ENCODE peak calls at places on chromosomes 1 and 21, in nine cellular contexts. Q is LoVo; C is thoracic aorta; Y is kidney; R is D721Med; X is activated gamma-delta T cell treated with anti-CD3 and anti-CD28 coated beads, Interleukin-2, amount 50 U/mL, for 16 hours; T is COLO829; V is activated naive CD4-positive, alpha-beta T cell; Z is choroid plexus epithelial cell. B is an unnamed sample.

GRCh38 chr21:46097826-46098286 is at the start of gene COL6A2:
- DNase-seq in Y (peak; percentile 86), T (peak; percentile 20), Z (peak; percentile 59), Q (no peak), X (peak; percentile 29), R (peak; percentile 83), V (peak; percentile 17), C (peak; percentile 15), B (no peak)

GRCh38 chr1:3664700-3665375 is 12.5 kb downstream of the TP73 start:
- DNase-seq in Y (no peak), C (no peak), R (no peak), V (no peak), X (no peak), Z (no peak), Q (no peak), T (no peak), B (no peak)

GRCh38 chr1:171898956-171899355 is 57.7 kb downstream of the DNM3 start:
- DNase-seq in Z (no peak), X (no peak), T (peak; percentile 69), V (no peak), Q (no peak), C (no peak), R (no peak), Y (no peak), B (no peak)

GRCh38 chr1:181763736-181764135 is 280.4 kb downstream of the CACNA1E start:
- DNase-seq in Y (no peak), C (no peak), R (no peak), Q (no peak), Z (no peak), X (no peak), V (no peak), T (no peak), B (no peak)

GRCh38 chr1:118494998-118495397 is 310.0 kb upstream of the SPAG17 start:
- DNase-seq in C (no peak), Z (no peak), X (no peak), Y (no peak), Q (no peak), T (no peak), V (no peak), R (no peak), B (no peak)

GRCh38 chr1:41241748-41242644 is at the start of gene SCMH1:
- DNase-seq in R (no peak), Q (peak; percentile 68), Y (peak; percentile 83), Z (peak; percentile 49), T (no peak), C (no peak), V (peak; percentile 7), X (peak; percentile 20), B (peak; percentile 43)

GRCh38 chr1:42420911-42421585 is 34.8 kb downstream of the ZMYND12 start:
- DNase-seq in Y (peak; percentile 88), Q (peak; percentile 39), C (no peak), T (peak; percentile 67), Z (peak; percentile 78), X (no peak), V (no peak), R (peak; percentile 37), B (peak; percentile 3)

GRCh38 chr1:165539306-165539705 is 4.5 kb upstream of the LRRC52 start:
- DNase-seq in Z (no peak), Q (peak; percentile 5), V (no peak), Y (no peak), R (no peak), C (no peak), T (peak; percentile 86), X (no peak), B (no peak)

GRCh38 chr1:88998716-88999115 is 6.3 kb upstream of the KYAT3 start:
- DNase-seq in X (no peak), Z (peak; percentile 81), Q (peak; percentile 76), R (peak; percentile 37), T (peak; percentile 24), C (no peak), Y (no peak), V (no peak), B (peak; percentile 64)

GRCh38 chr1:164823486-164824279 is 264.7 kb downstream of the PBX1 start:
- DNase-seq in R (no peak), C (no peak), V (no peak), T (no peak), Z (peak; percentile 77), Q (no peak), Y (no peak), X (no peak), B (no peak)

GRCh38 chr1:229186373-229187056 is 84.4 kb upstream of the RAB4A start:
- DNase-seq in Q (no peak), R (no peak), X (no peak), V (no peak), Y (no peak), C (no peak), T (no peak), Z (no peak), B (no peak)

GRCh38 chr1:8365661-8366362 is 47.9 kb downstream of the SLC45A1 start:
- DNase-seq in T (no peak), Z (no peak), R (no peak), X (no peak), V (no peak), C (no peak), Q (no peak), Y (no peak), B (no peak)

GRCh38 chr1:8516793-8517556 is 199.1 kb downstream of the SLC45A1 start:
- DNase-seq in R (no peak), Z (peak; percentile 38), V (no peak), X (no peak), T (no peak), Y (no peak), Q (no peak), C (no peak), B (no peak)

GRCh38 chr1:37574834-37575479 is 18.2 kb downstream of the DNALI1 start:
- DNase-seq in Y (no peak), C (no peak), R (no peak), Z (peak; percentile 36), V (no peak), Q (no peak), X (no peak), T (no peak), B (no peak)

GRCh38 chr1:226985839-226986463 is 45.9 kb downstream of the COQ8A start:
- DNase-seq in R (peak; percentile 21), Z (no peak), Y (peak; percentile 66), T (no peak), V (no peak), C (no peak), Q (no peak), X (no peak), B (no peak)

GRCh38 chr1:21764615-21765423 is 18.1 kb downstream of the USP48 start:
- DNase-seq in T (peak; percentile 66), Q (peak; percentile 46), R (no peak), X (no peak), Z (peak; percentile 72), C (peak; percentile 68), V (no peak), Y (no peak), B (no peak)

GRCh38 chr1:240539700-240540414 is 72.1 kb downstream of the GREM2 start:
- DNase-seq in T (no peak), Y (no peak), R (no peak), Q (no peak), V (no peak), Z (no peak), C (no peak), X (no peak), B (no peak)

GRCh38 chr1:116881879-116882520 is 27.7 kb upstream of the PTGFRN start:
- DNase-seq in Z (peak; percentile 88), T (no peak), Y (no peak), V (no peak), X (no peak), C (no peak), R (no peak), Q (peak; percentile 18), B (no peak)

GRCh38 chr1:206103979-206104378 is 13.2 kb downstream of the AVPR1B start:
- DNase-seq in R (no peak), C (no peak), Z (no peak), T (no peak), Q (no peak), Y (no peak), X (no peak), V (no peak), B (no peak)

GRCh38 chr1:6343506-6344405 is 49.8 kb downstream of the ACOT7 start:
- DNase-seq in Q (peak; percentile 39), V (no peak), R (peak; percentile 38), Y (no peak), C (no peak), T (peak; percentile 70), X (peak; percentile 42), Z (peak; percentile 79), B (no peak)

B was measured in NCI-H1048.